ENCODE peak calls at places on chromosomes 1 and 21, in ten cellular contexts. N is HT1080; T is NCI-H774; A is type B pancreatic cell; W is SW480; J is GM06990; U is activated naive CD4-positive, alpha-beta T cell treated with Interleukin-2 at 50 U/mL for 16 hours; X is iris pigment epithelial cell; D is NCI-H1105 treated with DMSO at 0.1 percent for 48 hours; Y is heart right ventricle. Z is an unnamed sample.

GRCh38 chr1:1239624-1240347 is 6.7 kb downstream of the C1QTNF12 start:
- DNase-seq in N (no peak), T (no peak), A (no peak), W (no peak), J (no peak), U (no peak), X (no peak), D (no peak), Y (no peak), Z (no peak)

GRCh38 chr21:46145159-46145839 is 10.1 kb downstream of the FTCD start:
- DNase-seq in N (no peak), T (no peak), A (no peak), W (no peak), J (peak; percentile 12), U (no peak), X (no peak), D (no peak), Y (no peak), Z (no peak)

GRCh38 chr1:115233598-115233997 is 104.5 kb downstream of the NGF start:
- DNase-seq in N (no peak), T (no peak), A (no peak), W (no peak), J (no peak), U (no peak), X (no peak), D (peak; percentile 28), Y (no peak), Z (no peak)

GRCh38 chr21:41866274-41866809 is 12.8 kb downstream of the PRDM15 start:
- DNase-seq in N (no peak), T (no peak), A (no peak), W (no peak), J (no peak), U (no peak), X (no peak), D (no peak), Y (no peak), Z (no peak)

GRCh38 chr21:45209046-45209445 is 78.6 kb downstream of the POFUT2 start:
- DNase-seq in N (peak; percentile 43), T (no peak), A (no peak), W (no peak), J (no peak), U (no peak), X (peak; percentile 82), D (no peak), Y (no peak), Z (no peak)

GRCh38 chr21:37451446-37451845 is 84.9 kb downstream of the DYRK1A start:
- DNase-seq in N (no peak), T (no peak), A (no peak), W (no peak), J (no peak), U (no peak), X (no peak), D (no peak), Y (no peak), Z (no peak)

GRCh38 chr21:45560106-45561021 is 18.1 kb upstream of the SLC19A1 start:
- DNase-seq in N (no peak), T (no peak), A (peak; percentile 58), W (no peak), J (no peak), U (no peak), X (no peak), D (no peak), Y (no peak), Z (no peak)

GRCh38 chr1:147771216-147772125 is 11.1 kb upstream of the GJA5 start:
- DNase-seq in N (peak; percentile 19), T (no peak), A (no peak), W (peak; percentile 8), J (no peak), U (no peak), X (no peak), D (no peak), Y (peak; percentile 79), Z (no peak)

GRCh38 chr1:16882995-16883394 is 12.8 kb upstream of the RNU1-2 start:
- DNase-seq in N (no peak), T (no peak), A (no peak), W (no peak), J (no peak), U (no peak), X (no peak), D (no peak), Y (no peak), Z (no peak)

GRCh38 chr1:32219022-32219421 is 3.1 kb downstream of the TMEM234 start:
- DNase-seq in N (no peak), T (no peak), A (no peak), W (no peak), J (no peak), U (no peak), X (no peak), D (no peak), Y (no peak), Z (no peak)

GRCh38 chr1:74245168-74245753 is 10.1 kb downstream of the TNNI3K start:
- DNase-seq in N (no peak), T (no peak), A (no peak), W (no peak), J (no peak), U (no peak), X (no peak), D (no peak), Y (no peak), Z (no peak)

GRCh38 chr1:224333309-224333926 is 3.4 kb upstream of the NVL start:
- DNase-seq in N (peak; percentile 67), T (peak; percentile 66), A (no peak), W (peak; percentile 73), J (peak; percentile 17), U (no peak), X (peak; percentile 67), D (peak; percentile 69), Y (peak; percentile 21), Z (peak; percentile 49)

GRCh38 chr1:178536844-178537371 is 24.0 kb downstream of the TEX35 start:
- DNase-seq in N (peak; percentile 94), T (no peak), A (no peak), W (peak; percentile 92), J (no peak), U (no peak), X (peak; percentile 99), D (no peak), Y (peak; percentile 68), Z (no peak)

Z was measured in NCI-H2107.